ENCODE peak calls at places on chromosomes 3 and 15, in eight cellular contexts. C, R, X, S, L, Z, A and U are unnamed samples.

GRCh38 chr3:55686720-55687254 is 199.7 kb upstream of the WNT5A start:
- DNase-seq in C (no peak), R (no peak), X (no peak), S (no peak), L (no peak), Z (no peak), A (no peak), U (no peak)

GRCh38 chr3:39148116-39149058 is 5.0 kb downstream of the CSRNP1 start:
- DNase-seq in C (no peak), R (no peak), X (no peak), S (no peak), L (no peak), Z (no peak), A (peak), U (no peak)

GRCh38 chr15:101099183-101099582 is 152.7 kb downstream of the CHSY1 start:
- DNase-seq in C (no peak), R (no peak), X (no peak), S (no peak), L (no peak), Z (no peak), A (no peak), U (peak)

GRCh38 chr3:11655188-11655928 is 11.6 kb upstream of the VGLL4 start:
- DNase-seq in C (peak), R (peak), X (no peak), S (no peak), L (no peak), Z (no peak), A (peak), U (no peak)

GRCh38 chr3:41274944-41275668 is 75.8 kb downstream of the CTNNB1 start:
- DNase-seq in C (peak), R (no peak), X (no peak), S (no peak), L (no peak), Z (no peak), A (no peak), U (no peak)

GRCh38 chr3:114550155-114550554 is 256.3 kb downstream of the TIGIT start:
- DNase-seq in C (no peak), R (no peak), X (no peak), S (no peak), L (no peak), Z (no peak), A (no peak), U (no peak)

GRCh38 chr15:63497642-63498100 is 6.7 kb upstream of the USP3 start:
- DNase-seq in C (no peak), R (peak), X (no peak), S (peak), L (no peak), Z (peak), A (no peak), U (no peak)

GRCh38 chr3:120144267-120144666 is 50.0 kb upstream of the GSK3B start:
- DNase-seq in C (no peak), R (peak), X (no peak), S (no peak), L (no peak), Z (peak), A (no peak), U (no peak)

GRCh38 chr15:38041576-38041975 is 107.1 kb downstream of the TMCO5A start:
- DNase-seq in C (no peak), R (no peak), X (no peak), S (no peak), L (no peak), Z (no peak), A (peak), U (no peak)

GRCh38 chr15:93221754-93222153 is 132.7 kb upstream of the RGMA start:
- DNase-seq in C (no peak), R (no peak), X (no peak), S (no peak), L (no peak), Z (no peak), A (no peak), U (no peak)

GRCh38 chr15:61175024-61175423 is 54.1 kb downstream of the RORA start:
- DNase-seq in C (no peak), R (no peak), X (no peak), S (no peak), L (no peak), Z (no peak), A (peak), U (no peak)

GRCh38 chr3:50525987-50526386 is 22.6 kb upstream of the CACNA2D2 start:
- DNase-seq in C (peak), R (peak), X (no peak), S (no peak), L (no peak), Z (peak), A (no peak), U (no peak)

GRCh38 chr15:69328739-69329138 is 30.0 kb downstream of the PAQR5 start:
- DNase-seq in C (no peak), R (no peak), X (no peak), S (no peak), L (no peak), Z (no peak), A (no peak), U (no peak)

GRCh38 chr15:34701536-34701935 is 53.3 kb downstream of the GJD2 start:
- DNase-seq in C (no peak), R (no peak), X (no peak), S (no peak), L (no peak), Z (no peak), A (no peak), U (no peak)

GRCh38 chr3:66372681-66373350 is 128.0 kb downstream of the LRIG1 start:
- DNase-seq in C (no peak), R (peak), X (no peak), S (no peak), L (no peak), Z (no peak), A (peak), U (peak)

GRCh38 chr3:117611242-117611641 is 901.7 kb downstream of the TUSC7 start:
- DNase-seq in C (no peak), R (no peak), X (no peak), S (no peak), L (no peak), Z (no peak), A (no peak), U (no peak)

GRCh38 chr15:43777293-43777819 is 590 bp upstream of the ELL3 start:
- DNase-seq in C (no peak), R (peak), X (peak), S (peak), L (peak), Z (peak), A (peak), U (peak)

GRCh38 chr15:85639752-85640381 is 154.9 kb downstream of the KLHL25 start:
- DNase-seq in C (no peak), R (no peak), X (no peak), S (no peak), L (no peak), Z (no peak), A (no peak), U (no peak)

GRCh38 chr3:168272343-168272984 is 176.7 kb upstream of the GOLIM4 start:
- DNase-seq in C (no peak), R (no peak), X (no peak), S (no peak), L (no peak), Z (no peak), A (no peak), U (no peak)

GRCh38 chr3:72996121-72996472 is 514 bp upstream of the PPP4R2 start:
- DNase-seq in C (no peak), R (peak), X (peak), S (peak), L (peak), Z (no peak), A (no peak), U (no peak)

GRCh38 chr3:99410789-99411311 is 227.5 kb upstream of the COL8A1 start:
- DNase-seq in C (no peak), R (no peak), X (no peak), S (peak), L (no peak), Z (no peak), A (peak), U (no peak)

GRCh38 chr3:117435481-117435880 is 725.9 kb downstream of the TUSC7 start:
- DNase-seq in C (no peak), R (no peak), X (no peak), S (no peak), L (no peak), Z (no peak), A (no peak), U (no peak)

GRCh38 chr3:14216257-14217048 is 37.8 kb downstream of the LSM3 start:
- DNase-seq in C (no peak), R (peak), X (no peak), S (peak), L (no peak), Z (no peak), A (peak), U (peak)

DNA sequence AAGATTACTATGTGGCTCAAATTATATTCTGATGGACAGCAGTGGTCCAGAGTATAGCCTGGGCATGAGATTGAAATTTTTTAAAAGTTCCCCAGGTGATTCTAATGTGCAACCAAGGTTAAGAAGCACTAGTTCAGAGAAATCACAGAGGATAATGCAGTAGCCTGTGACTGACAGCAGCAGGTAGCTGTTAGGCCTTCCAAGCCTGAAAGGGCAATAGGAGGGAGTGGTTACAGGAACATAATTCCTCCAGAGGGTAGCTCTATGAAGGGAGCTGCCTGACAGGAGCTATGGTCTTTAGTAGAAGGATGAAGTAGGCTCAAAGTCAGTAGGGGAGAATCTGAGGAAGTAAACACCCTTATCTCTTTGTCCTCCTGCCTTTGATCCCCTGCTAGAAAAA is 342.9 kb upstream of the PPP2R3A start:
- DNase-seq in C (no peak), R (no peak), X (no peak), S (no peak), L (no peak), Z (no peak), A (no peak), U (no peak)
- H3K27ac ChIP-seq in C (no peak), R (no peak), X (no peak), S (no peak), L (no peak), Z (no peak), A (no peak), U (no peak)

GRCh38 chr15:74621936-74622335 is 6.3 kb downstream of the CLK3 start:
- DNase-seq in C (no peak), R (no peak), X (no peak), S (peak), L (no peak), Z (no peak), A (no peak), U (no peak)
- TF ChIP-seq POLR2A in C (no peak), R (no peak), X (no peak), S (no peak), L (no peak), Z (no peak), A (no peak), U (no peak)

GRCh38 chr15:44812029-44812517 is 75.7 kb downstream of the TRIM69 start:
- DNase-seq in C (no peak), R (peak), X (no peak), S (no peak), L (no peak), Z (peak), A (no peak), U (no peak)
- H3K27ac ChIP-seq in C (no peak), R (peak), X (no peak), S (no peak), L (no peak), Z (peak), A (no peak), U (no peak)

DNA sequence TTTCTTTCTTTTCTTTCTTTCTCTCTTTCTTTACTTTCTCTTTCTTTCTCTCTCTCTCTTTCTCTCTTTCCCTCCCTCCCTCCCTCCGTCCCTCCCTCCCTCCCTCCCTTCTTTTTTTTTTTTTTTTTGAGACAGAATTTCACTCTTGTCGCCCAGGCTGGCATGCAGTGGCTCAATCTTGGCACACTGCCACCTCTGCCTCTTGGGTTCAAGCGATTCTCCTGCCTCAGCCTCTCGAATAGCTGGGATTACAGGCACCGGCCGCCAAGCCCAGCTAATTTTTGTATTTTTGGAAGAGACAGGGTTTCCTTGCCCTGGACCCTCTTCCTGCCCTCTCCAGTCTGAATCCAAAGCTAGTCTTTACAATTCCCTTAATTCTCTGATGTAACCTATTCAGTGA is 102.9 kb downstream of the TP63 start:
- DNase-seq in C (no peak), R (no peak), X (no peak), S (no peak), L (no peak), Z (no peak), A (no peak), U (no peak)
- TF ChIP-seq POLR2A in C (no peak), R (no peak), X (no peak), S (no peak), L (no peak), Z (no peak), A (no peak), U (no peak)

DNA sequence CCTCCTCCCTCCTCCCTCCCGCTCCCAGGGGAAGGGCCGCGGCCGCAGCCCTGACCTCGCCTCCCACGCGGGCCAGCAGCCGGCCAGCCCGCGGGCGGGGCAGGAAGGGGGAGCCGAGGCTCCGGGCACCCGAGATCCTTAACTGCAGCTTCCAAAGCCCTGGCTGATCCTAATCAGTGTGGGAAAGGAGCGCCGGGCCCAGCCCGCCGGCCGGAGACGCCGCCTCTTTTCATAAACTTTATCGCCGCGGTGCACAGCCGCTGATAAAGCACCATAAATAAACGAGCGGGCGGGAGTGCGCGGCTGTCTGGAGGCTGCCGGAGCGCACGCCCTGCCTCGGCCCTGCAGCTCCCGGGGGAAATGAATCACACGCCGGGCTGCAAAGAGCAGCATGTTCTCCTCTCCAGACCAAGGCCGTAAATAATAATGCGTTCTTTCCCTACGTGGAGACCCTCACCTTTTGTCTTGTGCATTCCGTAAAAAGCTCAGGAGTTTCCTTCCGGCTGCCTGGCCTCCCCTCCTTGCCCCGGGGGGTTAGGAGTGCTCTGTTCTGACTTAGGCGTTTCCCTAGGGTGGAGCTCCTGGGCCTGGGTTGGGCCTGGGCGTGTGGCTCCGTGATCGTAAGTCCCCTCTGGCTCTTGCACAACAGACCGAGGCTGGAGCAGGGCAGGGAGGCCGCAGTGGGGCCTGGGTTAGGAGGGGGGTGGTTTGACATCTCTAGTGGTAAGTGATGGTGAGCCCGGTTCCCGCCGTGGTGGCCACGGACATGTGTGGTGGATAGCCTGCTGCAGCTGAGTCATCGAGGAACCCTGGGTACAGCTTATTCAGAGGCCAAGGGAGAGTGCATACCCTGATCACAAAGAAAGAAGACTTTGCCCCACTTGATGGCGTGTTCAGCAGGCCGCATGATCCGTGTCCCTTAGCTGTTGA is 132.6 kb upstream of the HES1 start:
- DNase-seq in C (peak), R (peak), X (peak), S (peak), L (peak), Z (peak), A (peak), U (peak)
- H3K27ac ChIP-seq in C (peak), R (peak), X (peak), S (peak), L (peak), Z (peak), A (peak), U (peak)

DNA sequence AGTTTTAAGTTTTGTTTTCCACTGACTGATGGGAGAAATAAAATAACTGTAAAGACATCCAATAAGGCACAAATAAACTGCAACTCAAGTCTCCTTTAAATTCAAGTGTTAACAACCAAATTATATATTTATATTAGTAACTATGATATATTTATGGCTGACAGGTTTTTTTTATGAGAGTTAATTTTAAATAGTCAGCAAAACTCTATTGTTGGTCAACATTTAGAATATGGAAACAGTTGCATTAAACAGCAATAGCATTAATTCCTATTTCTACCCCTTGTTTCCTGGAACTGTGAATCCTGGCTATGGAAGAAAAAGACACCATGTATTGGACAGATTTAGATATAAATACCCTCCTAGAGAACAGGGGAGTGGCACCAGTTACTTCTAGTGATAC is 16.5 kb upstream of the DIPK2A start:
- DNase-seq in C (no peak), R (no peak), X (no peak), S (no peak), L (no peak), Z (no peak), A (no peak), U (no peak)
- TF ChIP-seq POLR2A in C (no peak), R (no peak), X (no peak), S (no peak), L (no peak), Z (no peak), A (no peak), U (no peak)

DNA sequence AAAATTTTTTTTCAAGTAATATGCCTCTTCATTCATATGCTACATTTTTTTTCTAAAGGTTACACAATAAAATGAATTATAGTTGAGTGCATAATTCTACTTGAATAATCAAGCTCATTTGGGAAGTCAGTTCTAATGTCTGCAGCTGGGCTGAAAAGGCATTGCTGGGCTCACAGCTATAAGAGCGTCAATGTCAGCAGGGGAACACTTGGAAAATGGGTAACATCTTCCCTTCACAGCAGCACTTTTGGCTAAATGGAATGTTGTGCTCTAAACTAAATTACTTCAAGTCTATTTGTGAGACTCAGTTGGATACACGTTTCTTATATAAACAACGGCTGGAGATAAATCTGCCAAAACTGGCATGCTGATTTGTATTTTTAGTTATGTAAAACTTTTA is 357.8 kb downstream of the TBL1XR1 start:
- DNase-seq in C (no peak), R (no peak), X (no peak), S (no peak), L (no peak), Z (no peak), A (no peak), U (no peak)
- H3K27ac ChIP-seq in C (no peak), R (no peak), X (no peak), S (no peak), L (no peak), Z (no peak), A (no peak), U (no peak)

GRCh38 chr15:40471105-40471777 is 457 bp downstream of the CHST14 start:
- DNase-seq in C (no peak), R (no peak), X (no peak), S (peak), L (no peak), Z (no peak), A (peak), U (no peak)
- TF ChIP-seq POLR2A in C (peak), R (no peak), X (no peak), S (no peak), L (no peak), Z (no peak), A (no peak), U (no peak)

GRCh38 chr3:177804032-177804431 is 606.8 kb upstream of the TBL1XR1 start:
- DNase-seq in C (no peak), R (no peak), X (no peak), S (no peak), L (no peak), Z (no peak), A (no peak), U (no peak)

GRCh38 chr3:177803495-177803894 is 606.2 kb upstream of the TBL1XR1 start:
- DNase-seq in C (no peak), R (no peak), X (no peak), S (no peak), L (no peak), Z (no peak), A (no peak), U (no peak)

GRCh38 chr3:177802151-177802900 is 605.0 kb upstream of the TBL1XR1 start:
- DNase-seq in C (no peak), R (no peak), X (no peak), S (no peak), L (no peak), Z (no peak), A (no peak), U (no peak)

GRCh38 chr3:177807150-177807875 is 610.0 kb upstream of the TBL1XR1 start:
- DNase-seq in C (no peak), R (no peak), X (no peak), S (no peak), L (no peak), Z (no peak), A (no peak), U (no peak)

DNA sequence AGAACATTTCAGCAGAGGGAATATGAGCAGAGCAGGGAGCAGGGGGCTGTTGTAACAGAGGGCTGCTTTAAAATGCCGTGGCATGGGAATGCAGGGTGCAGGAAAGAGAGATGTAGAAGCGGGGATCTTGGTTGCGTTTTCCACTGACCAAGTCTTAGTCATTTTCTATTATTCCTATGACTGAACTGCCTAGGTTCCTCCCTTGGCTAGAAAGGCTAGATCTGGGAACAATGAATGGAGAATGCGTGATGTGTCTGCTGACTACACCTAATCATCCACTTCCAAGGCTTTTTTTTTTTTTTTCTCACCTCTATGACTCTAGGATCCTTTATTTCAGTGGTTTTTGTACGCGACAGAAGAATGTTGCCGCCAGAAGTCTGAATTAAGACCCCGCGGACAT is 607.4 kb upstream of the TBL1XR1 start:
- DNase-seq in C (no peak), R (no peak), X (no peak), S (no peak), L (no peak), Z (no peak), A (no peak), U (no peak)
- H3K27ac ChIP-seq in C (no peak), R (no peak), X (no peak), S (no peak), L (no peak), Z (no peak), A (no peak), U (no peak)